ENCODE peak calls at places on chromosomes 16 and 17, in seven cellular contexts. S is CD8-positive, alpha-beta T cell; K is tibial nerve; I is trophoblast cell; W is endothelial cell of umbilical vein; Z is pancreas; D is heart right ventricle. V is an unnamed sample.

GRCh38 chr16:69593756-69594155 is 28.0 kb downstream of the NFAT5 start:
- DNase-seq in S (no peak), K (no peak), I (no peak), W (no peak), Z (no peak), D (no peak), V (no peak)

GRCh38 chr17:80899402-80900268 is 92.0 kb upstream of the CHMP6 start:
- DNase-seq in S (peak; percentile 81), K (no peak), I (no peak), W (peak; percentile 22), Z (peak; percentile 56), D (no peak), V (no peak)

GRCh38 chr17:58329035-58329807 is 626 bp upstream of the TSPOAP1 start:
- DNase-seq in S (peak; percentile 76), K (no peak), I (no peak), W (no peak), Z (no peak), D (no peak), V (no peak)

GRCh38 chr16:19008245-19008644 is 24.5 kb downstream of the TMC7 start:
- DNase-seq in S (no peak), K (no peak), I (peak; percentile 53), W (no peak), Z (no peak), D (no peak), V (no peak)

GRCh38 chr17:48621410-48622387 is 4.5 kb downstream of the HOXB9 start:
- DNase-seq in S (no peak), K (no peak), I (no peak), W (no peak), Z (no peak), D (no peak), V (no peak)

GRCh38 chr17:19365833-19366636 is 3.5 kb upstream of the B9D1 start:
- DNase-seq in S (no peak), K (no peak), I (no peak), W (no peak), Z (no peak), D (no peak), V (no peak)

GRCh38 chr17:34435182-34435928 is 72.3 kb upstream of the CCL1 start:
- DNase-seq in S (no peak), K (no peak), I (no peak), W (no peak), Z (no peak), D (no peak), V (no peak)

GRCh38 chr17:57672971-57673370 is 72.1 kb downstream of the CCDC182 start:
- DNase-seq in S (no peak), K (no peak), I (no peak), W (no peak), Z (no peak), D (no peak), V (peak; percentile 9)

GRCh38 chr17:15941781-15942180 is 3.1 kb upstream of the ADORA2B start:
- DNase-seq in S (no peak), K (no peak), I (no peak), W (no peak), Z (no peak), D (no peak), V (no peak)

GRCh38 chr16:6725634-6726331 is 606.9 kb upstream of the RBFOX1 start:
- DNase-seq in S (no peak), K (no peak), I (no peak), W (no peak), Z (no peak), D (no peak), V (no peak)

GRCh38 chr16:19284207-19284606 is 1.3 kb upstream of the CLEC19A start:
- DNase-seq in S (no peak), K (no peak), I (no peak), W (no peak), Z (peak; percentile 61), D (no peak), V (no peak)

GRCh38 chr16:88928405-88929375 is 48.3 kb downstream of the CBFA2T3 start:
- DNase-seq in S (no peak), K (no peak), I (no peak), W (no peak), Z (no peak), D (no peak), V (no peak)

GRCh38 chr16:52591441-52592215 is 44.7 kb upstream of the TOX3 start:
- DNase-seq in S (no peak), K (no peak), I (no peak), W (no peak), Z (no peak), D (no peak), V (no peak)

GRCh38 chr16:85393674-85394510 is 219.2 kb upstream of the GSE1 start:
- DNase-seq in S (peak; percentile 69), K (peak; percentile 31), I (peak; percentile 30), W (no peak), Z (peak; percentile 89), D (peak; percentile 79), V (no peak)

GRCh38 chr16:69554495-69554894 is 11.3 kb upstream of the NFAT5 start:
- DNase-seq in S (no peak), K (no peak), I (no peak), W (no peak), Z (no peak), D (no peak), V (no peak)

GRCh38 chr16:10312784-10313724 is 72.8 kb upstream of the ATF7IP2 start:
- DNase-seq in S (no peak), K (no peak), I (no peak), W (no peak), Z (no peak), D (no peak), V (no peak)

GRCh38 chr17:79515646-79516604 is 94.9 kb downstream of the RBFOX3 start:
- DNase-seq in S (no peak), K (no peak), I (no peak), W (no peak), Z (no peak), D (no peak), V (no peak)

GRCh38 chr17:63381101-63381729 is 64.9 kb downstream of the CYB561 start:
- DNase-seq in S (no peak), K (no peak), I (peak; percentile 34), W (no peak), Z (no peak), D (no peak), V (no peak)

GRCh38 chr17:82803606-82804005 is 36.2 kb downstream of the ZNF750 start:
- DNase-seq in S (no peak), K (no peak), I (no peak), W (no peak), Z (no peak), D (no peak), V (no peak)

GRCh38 chr17:68054296-68054900 is 18.9 kb downstream of the KPNA2 start:
- DNase-seq in S (no peak), K (no peak), I (peak; percentile 64), W (peak; percentile 94), Z (peak; percentile 9), D (no peak), V (peak; percentile 58)

GRCh38 chr16:29315916-29316517 is 90.5 kb downstream of the NPIPB11 start:
- DNase-seq in S (no peak), K (no peak), I (no peak), W (no peak), Z (no peak), D (no peak), V (no peak)

GRCh38 chr16:68553186-68553585 is 14.1 kb downstream of the ZFP90 start:
- DNase-seq in S (no peak), K (no peak), I (no peak), W (no peak), Z (no peak), D (no peak), V (no peak)

DNA sequence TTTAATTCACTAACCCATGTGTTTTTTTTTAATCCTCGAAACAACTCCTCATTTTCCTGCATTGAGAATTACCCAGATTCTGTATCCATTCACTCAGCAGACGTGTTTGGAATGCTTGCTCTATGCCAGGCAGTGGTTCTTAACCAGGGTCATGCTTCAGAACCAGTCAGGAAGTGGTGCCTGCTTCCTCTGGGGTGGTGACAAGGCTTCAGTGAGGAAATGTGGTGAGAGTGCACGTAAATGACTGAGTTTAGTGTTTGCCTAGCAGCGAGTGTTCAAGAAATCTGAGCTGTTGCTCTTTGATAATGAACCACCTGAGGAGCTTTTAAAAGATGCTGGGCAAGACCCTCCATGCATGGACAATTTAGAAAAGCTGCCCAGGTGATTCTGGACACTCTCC is 9.9 kb downstream of the ZFP90 start:
- DNase-seq in S (peak; percentile 45), K (no peak), I (no peak), W (no peak), Z (no peak), D (no peak), V (no peak)
- H3K9me3 ChIP-seq in S (peaks cover 8% of the 10 kb centered on the region), K (no peaks in the 10 kb centered on the region), I (peaks cover 7% of the 10 kb centered on the region), W (no peaks in the 10 kb centered on the region), Z (no peaks in the 10 kb centered on the region), D (no peaks in the 10 kb centered on the region), V (no peaks in the 10 kb centered on the region)

DNA sequence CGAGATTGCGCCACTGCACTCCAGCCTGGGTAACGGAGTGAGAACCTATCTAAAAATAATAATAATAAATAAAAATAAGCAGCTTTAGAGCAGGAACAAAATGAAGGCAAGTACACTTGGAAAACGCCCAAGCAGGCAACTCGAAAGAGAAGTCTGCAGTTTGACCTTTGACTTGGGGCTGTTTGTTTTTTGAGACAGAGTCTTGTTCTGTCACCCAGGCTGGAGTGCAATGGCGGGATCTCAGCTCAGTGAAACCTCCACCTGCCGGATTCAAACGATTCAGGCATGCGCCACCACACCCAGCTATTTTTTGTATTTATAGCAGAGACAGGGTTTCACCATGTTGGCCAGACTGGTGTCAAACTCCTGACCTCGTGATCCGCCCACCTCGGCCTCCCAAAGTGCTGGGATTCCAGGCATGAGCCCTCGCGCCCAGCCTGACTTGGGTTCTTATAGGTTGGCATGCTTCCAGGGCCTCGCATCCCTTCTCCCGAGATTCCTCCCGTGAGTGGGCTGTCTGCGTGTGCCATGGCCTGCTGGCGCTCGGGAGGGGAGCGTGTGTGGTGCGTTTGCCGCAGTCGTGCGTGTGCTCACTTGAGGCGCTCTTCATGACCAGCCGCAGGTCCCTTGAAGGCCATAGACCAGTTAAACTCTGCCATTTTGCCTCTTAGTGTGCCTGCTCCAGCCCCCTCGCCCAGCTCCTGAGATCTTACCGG is 18.4 kb upstream of the UBE2I start:
- DNase-seq in S (no peak), K (no peak), I (no peak), W (peak; percentile 37), Z (no peak), D (no peak), V (no peak)
- H3K27ac ChIP-seq in S (no peak overlapping the region), K (no peak overlapping the region), I (no peak overlapping the region), W (no peak overlapping the region), Z (no peak overlapping the region), D (no peak overlapping the region), V (no peak overlapping the region)

DNA sequence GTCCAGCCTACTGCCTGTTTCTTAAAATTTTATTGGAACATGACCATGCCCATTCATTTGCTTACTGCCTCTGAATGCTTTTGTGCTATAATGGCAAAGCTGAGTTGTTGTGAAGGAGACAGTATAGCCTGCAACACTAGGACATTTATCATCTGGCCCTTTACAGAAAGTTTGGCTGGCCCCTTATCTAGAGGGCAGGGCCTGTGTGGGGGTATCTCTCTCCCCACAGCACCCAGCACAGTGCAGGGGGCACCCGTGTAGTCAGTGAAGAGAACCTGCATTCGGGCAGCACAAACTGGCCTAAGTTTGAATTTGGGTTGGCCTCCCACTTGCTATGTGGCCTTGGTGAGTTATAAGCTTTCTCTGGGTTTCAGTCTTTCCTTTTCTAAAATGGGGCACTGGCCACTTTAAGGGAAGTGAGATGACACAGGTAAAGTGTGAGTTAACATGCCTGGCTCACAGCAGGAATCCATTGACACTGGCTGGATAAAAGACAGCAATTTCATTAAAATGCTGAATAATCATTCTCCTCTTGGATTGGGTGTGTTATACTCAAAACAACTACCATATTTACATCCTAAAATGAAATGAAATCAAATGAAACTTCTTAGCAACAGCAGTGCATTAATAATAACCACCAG is 12.1 kb downstream of the UBE2O start:
- DNase-seq in S (no peak), K (no peak), I (no peak), W (no peak), Z (no peak), D (no peak), V (no peak)
- H3K4me1 ChIP-seq in S (peaks cover 11% of the 10 kb centered on the region), K (no peaks in the 10 kb centered on the region), I (peaks cover 7% of the 10 kb centered on the region), W (peaks cover 27% of the 10 kb centered on the region), Z (no peaks in the 10 kb centered on the region), D (peaks cover 74% of the 10 kb centered on the region), V (peaks cover 41% of the 10 kb centered on the region)

GRCh38 chr16:35906440-35906839 is 2447.0 kb downstream of the TP53TG3F start:
- DNase-seq in S (no peak), K (no peak), I (no peak), W (no peak), Z (no peak), D (no peak), V (no peak)
- H3K9me3 ChIP-seq in S (no peaks in the 10 kb centered on the region), K (no peaks in the 10 kb centered on the region), I (peaks cover 42% of the 10 kb centered on the region), W (peaks cover 3% of the 10 kb centered on the region), Z (no peaks in the 10 kb centered on the region), D (no peaks in the 10 kb centered on the region), V (peaks cover 4% of the 10 kb centered on the region)